ENCODE peak calls at places on chromosomes 1 and 21, in six cellular contexts. V, B, W, E, L and C are unnamed samples.
A peak's percentile ranks its signal among the peaks of the same experiment; 100 is the strongest.

GRCh38 chr1:26067432-26067911 is at the start of gene TRIM63:
- DNase-seq in V (no peak), L (no peak), E (no peak), W (no peak), B (no peak), C (no peak)

GRCh38 chr21:36909901-36910561 is 56.4 kb downstream of the HLCS start:
- DNase-seq in E (peak; percentile 95), V (no peak), B (peak; percentile 93), W (peak; percentile 40), L (no peak), C (peak; percentile 77)

GRCh38 chr21:46081022-46081861 is 16.7 kb upstream of the COL6A2 start:
- DNase-seq in V (no peak), L (no peak), E (no peak), W (no peak), B (no peak), C (no peak)

GRCh38 chr1:70778934-70779333 is 268.7 kb downstream of the PTGER3 start:
- DNase-seq in L (no peak), W (no peak), E (no peak), V (no peak), B (no peak), C (no peak)

GRCh38 chr1:115771094-115771846 is 2.8 kb upstream of the CASQ2 start:
- DNase-seq in B (no peak), E (no peak), V (no peak), W (no peak), L (peak; percentile 27), C (peak; percentile 69)

GRCh38 chr1:48931571-48932251 is 155.0 kb upstream of the BEND5 start:
- DNase-seq in E (peak; percentile 67), B (no peak), V (no peak), L (no peak), W (peak; percentile 2), C (no peak)

GRCh38 chr1:5552787-5553484 is 439.3 kb downstream of the NPHP4 start:
- DNase-seq in B (no peak), L (no peak), W (no peak), V (no peak), E (no peak), C (no peak)

GRCh38 chr21:45525910-45526306 is 16.3 kb downstream of the SLC19A1 start:
- DNase-seq in W (no peak), L (no peak), E (no peak), B (no peak), V (no peak), C (no peak)

GRCh38 chr1:75725256-75725655 is 747 bp downstream of the ACADM start:
- DNase-seq in B (no peak), E (no peak), W (no peak), V (no peak), L (no peak), C (no peak)

GRCh38 chr1:119968068-119968492 is 71.8 kb upstream of the ADAM30 start:
- DNase-seq in E (no peak), L (peak; percentile 45), W (peak; percentile 59), B (no peak), V (peak; percentile 66), C (no peak)

GRCh38 chr1:232676307-232676706 is 46.4 kb upstream of the SIPA1L2 start:
- DNase-seq in W (no peak), B (no peak), V (no peak), E (no peak), L (no peak), C (no peak)

GRCh38 chr1:244964112-244964971 is 100.0 kb upstream of the HNRNPU start:
- DNase-seq in B (peak; percentile 68), W (peak; percentile 49), V (no peak), L (no peak), E (peak; percentile 58), C (no peak)

GRCh38 chr1:118918230-118918939 is 69.8 kb downstream of the TBX15 start:
- DNase-seq in B (no peak), W (no peak), L (no peak), V (no peak), E (no peak), C (no peak)

GRCh38 chr21:45811136-45811535 is 167.6 kb downstream of the PCBP3 start:
- DNase-seq in V (no peak), W (no peak), E (no peak), B (no peak), L (no peak), C (no peak)

GRCh38 chr1:234111458-234112142 is 207.1 kb downstream of the SLC35F3 start:
- DNase-seq in V (no peak), B (no peak), E (no peak), W (peak; percentile 60), L (no peak), C (no peak)

GRCh38 chr1:117670996-117671780 is 65.3 kb downstream of the TENT5C start:
- DNase-seq in V (no peak), E (no peak), W (no peak), L (no peak), B (no peak), C (no peak)

GRCh38 chr1:6450943-6451373 is 15.0 kb downstream of the TNFRSF25 start:
- DNase-seq in B (no peak), E (no peak), W (no peak), V (no peak), L (no peak), C (no peak)

GRCh38 chr1:159870704-159871103 is 8.2 kb upstream of the VSIG8 start:
- DNase-seq in L (no peak), B (no peak), E (no peak), V (no peak), W (no peak), C (no peak)

GRCh38 chr1:218496561-218496960 is 151.4 kb downstream of the TGFB2 start:
- DNase-seq in L (no peak), V (no peak), E (peak; percentile 92), W (peak; percentile 82), B (peak; percentile 92), C (peak; percentile 99)

GRCh38 chr1:181251713-181252075 is 163.2 kb downstream of the IER5 start:
- DNase-seq in E (no peak), B (no peak), W (no peak), L (no peak), V (no peak), C (no peak)

GRCh38 chr1:239920214-239920613 is 171.5 kb upstream of the FMN2 start:
- DNase-seq in W (no peak), V (no peak), E (no peak), L (no peak), B (no peak), C (no peak)

GRCh38 chr1:120178799-120179419 is 2.6 kb upstream of the SEC22B start:
- DNase-seq in E (no peak), B (no peak), L (no peak), V (no peak), W (no peak), C (no peak)

GRCh38 chr1:150995896-150996295 is 10.8 kb downstream of the MINDY1 start:
- DNase-seq in E (no peak), W (peak; percentile 43), L (no peak), B (no peak), V (no peak), C (no peak)

GRCh38 chr1:203133969-203134725 is 6.6 kb downstream of the ADORA1 start:
- DNase-seq in E (no peak), W (peak; percentile 34), V (no peak), B (no peak), L (no peak), C (no peak)

GRCh38 chr1:16199157-16199501 is 13.3 kb downstream of the ARHGEF19 start:
- DNase-seq in E (no peak), W (no peak), L (no peak), B (no peak), V (no peak), C (no peak)

GRCh38 chr1:29801561-29801973 is 565.2 kb downstream of the PTPRU start:
- DNase-seq in V (no peak), B (no peak), L (no peak), W (no peak), E (no peak), C (no peak)

GRCh38 chr1:20652300-20652699 is 8.9 kb downstream of the DDOST start:
- DNase-seq in L (no peak), W (no peak), E (no peak), B (no peak), V (no peak), C (no peak)

GRCh38 chr1:82565546-82565945 is 764.8 kb downstream of the ADGRL2 start:
- DNase-seq in B (no peak), E (peak; percentile 89), V (no peak), W (peak; percentile 14), L (peak; percentile 1), C (peak; percentile 52)

GRCh38 chr1:159752135-159752580 is 28.6 kb upstream of the DUSP23 start:
- DNase-seq in L (no peak), B (no peak), W (no peak), V (no peak), E (no peak), C (no peak)

GRCh38 chr1:202127836-202128622 is 5.3 kb downstream of the GPR37L1 start:
- DNase-seq in B (no peak), L (no peak), E (no peak), V (no peak), W (no peak), C (no peak)

GRCh38 chr1:168637350-168637991 is 61.1 kb downstream of the XCL1 start:
- DNase-seq in W (no peak), B (no peak), V (no peak), E (no peak), L (peak; percentile 47), C (no peak)

GRCh38 chr1:233025156-233025555 is 74.7 kb downstream of the NTPCR start:
- DNase-seq in E (peak; percentile 12), V (no peak), L (no peak), W (no peak), B (no peak), C (no peak)